ENCODE peak calls at places on chromosome 6, in four cellular contexts. Z is neural crest cell, K is OCI-LY7, H is endothelial cell. W is an unnamed sample.

GRCh38 chr6:46254331-46254730 is 83.6 kb upstream of the ENPP5 start:
- DNase-seq in K (no peak), Z (no peak), H (no peak), W (no peak)

GRCh38 chr6:56624728-56625069 is 18.0 kb downstream of the DST start:
- DNase-seq in H (no peak), K (no peak), Z (no peak), W (no peak)

GRCh38 chr6:110534731-110535164 is 58.3 kb upstream of the SLC22A16 start:
- DNase-seq in Z (no peak), K (no peak), H (no peak), W (no peak)

GRCh38 chr6:42336431-42336830 is 115.3 kb downstream of the TRERF1 start:
- DNase-seq in K (no peak), Z (no peak), H (no peak), W (no peak)

GRCh38 chr6:22219916-22220315 is 76.9 kb downstream of the PRL start:
- DNase-seq in K (no peak), H (no peak), Z (no peak), W (no peak)

GRCh38 chr6:169864148-169865030 is 113.0 kb downstream of the ERMARD start:
- DNase-seq in H (no peak), K (peak; percentile 87), Z (no peak), W (no peak)

GRCh38 chr6:11769816-11770545 is 8.6 kb downstream of the ADTRP start:
- DNase-seq in H (no peak), K (no peak), Z (no peak), W (no peak)

GRCh38 chr6:2505624-2506023 is 245.1 kb downstream of the MYLK4 start:
- DNase-seq in H (peak; percentile 39), Z (peak; percentile 9), K (peak; percentile 9), W (no peak)

GRCh38 chr6:81304486-81304885 is 448.0 kb downstream of the TENT5A start:
- DNase-seq in K (no peak), Z (no peak), H (no peak), W (no peak)

GRCh38 chr6:163347021-163347446 is 67.5 kb upstream of the QKI start:
- DNase-seq in H (no peak), K (no peak), Z (no peak), W (no peak)

GRCh38 chr6:56766139-56766805 is 123.6 kb upstream of the DST start:
- DNase-seq in K (no peak), H (no peak), Z (no peak), W (no peak)

GRCh38 chr6:148779142-148779562 is 32.3 kb downstream of the UST start:
- DNase-seq in H (no peak), K (no peak), Z (no peak), W (no peak)

GRCh38 chr6:105243487-105243886 is 63.7 kb upstream of the POPDC3 start:
- DNase-seq in H (no peak), Z (no peak), K (no peak), W (no peak)

GRCh38 chr6:11381801-11382513 is 149.5 kb upstream of the NEDD9 start:
- DNase-seq in K (peak; percentile 83), Z (no peak), H (no peak), W (peak; percentile 66)

GRCh38 chr6:153425536-153425935 is 294.5 kb upstream of the RGS17 start:
- DNase-seq in H (no peak), Z (no peak), K (no peak), W (no peak)

GRCh38 chr6:150876598-150876997 is 11.1 kb downstream of the MTHFD1L start:
- DNase-seq in K (no peak), Z (no peak), H (no peak), W (no peak)

GRCh38 chr6:112086744-112087135 is 542 bp downstream of the TUBE1 start:
- DNase-seq in Z (no peak), H (no peak), K (peak; percentile 50), W (peak; percentile 53)
- TF ChIP-seq CTCF in Z (peak; percentile 50), H (no peak), K (peak; percentile 70), W (no peak)

DNA sequence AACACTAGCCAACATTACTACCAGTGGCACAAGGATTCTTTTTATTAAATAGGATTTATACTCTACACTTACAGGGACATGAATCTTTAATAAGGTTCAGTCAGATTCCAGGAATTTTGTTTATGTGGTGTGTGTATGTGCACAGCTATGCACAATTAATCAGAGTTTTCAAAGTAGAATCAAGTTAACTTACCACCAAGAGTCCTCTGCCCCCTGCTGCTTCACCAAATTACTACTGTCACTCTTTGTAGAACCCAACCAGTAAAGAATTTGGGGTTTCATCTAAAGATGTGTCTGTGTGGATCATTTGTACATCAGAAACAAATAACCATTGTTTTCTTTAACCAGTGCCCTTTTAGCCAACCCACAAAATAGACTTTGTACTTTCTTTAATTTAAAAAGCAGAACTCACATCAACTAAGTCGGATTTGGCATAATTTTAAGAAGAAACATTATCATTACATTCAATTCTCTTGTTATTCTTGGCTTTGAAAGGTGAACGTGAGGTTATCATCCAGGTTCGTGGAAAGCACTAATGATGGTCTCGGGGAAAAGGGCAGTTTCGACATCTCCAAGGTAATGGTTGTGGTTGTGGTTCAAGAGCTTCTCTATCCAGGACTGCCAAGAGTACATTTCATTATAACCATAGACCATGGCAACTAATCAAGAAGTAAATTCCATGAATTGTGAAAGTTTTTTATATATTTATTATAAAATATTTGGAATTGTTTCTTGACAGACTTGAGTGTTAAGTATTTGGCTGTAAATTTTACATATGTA is 514.3 kb upstream of the ID4 start:
- DNase-seq in H (no peak), K (no peak), Z (no peak), W (no peak)
- TF ChIP-seq CTCF in H (no peak), K (no peak), Z (peak; percentile 24), W (no peak)

GRCh38 chr6:97081010-97081573 is 156.6 kb downstream of the KLHL32 start:
- DNase-seq in K (no peak), H (no peak), Z (no peak), W (no peak)

GRCh38 chr6:97078791-97079190 is 154.3 kb downstream of the KLHL32 start:
- DNase-seq in H (no peak), K (no peak), Z (no peak), W (no peak)

GRCh38 chr6:97074785-97075184 is 150.3 kb downstream of the KLHL32 start:
- DNase-seq in K (no peak), Z (no peak), H (no peak), W (no peak)

GRCh38 chr6:97077380-97077779 is 152.9 kb downstream of the KLHL32 start:
- DNase-seq in K (no peak), H (no peak), Z (no peak), W (no peak)
- TF ChIP-seq CTCF in K (no peak), H (no peak), Z (peak; percentile 27), W (no peak)

GRCh38 chr6:162245831-162246230 is 481.7 kb downstream of the PRKN start:
- DNase-seq in H (no peak), Z (no peak), K (no peak), W (no peak)

GRCh38 chr6:162249907-162250642 is 477.5 kb downstream of the PRKN start:
- DNase-seq in Z (no peak), H (no peak), K (no peak), W (no peak)

DNA sequence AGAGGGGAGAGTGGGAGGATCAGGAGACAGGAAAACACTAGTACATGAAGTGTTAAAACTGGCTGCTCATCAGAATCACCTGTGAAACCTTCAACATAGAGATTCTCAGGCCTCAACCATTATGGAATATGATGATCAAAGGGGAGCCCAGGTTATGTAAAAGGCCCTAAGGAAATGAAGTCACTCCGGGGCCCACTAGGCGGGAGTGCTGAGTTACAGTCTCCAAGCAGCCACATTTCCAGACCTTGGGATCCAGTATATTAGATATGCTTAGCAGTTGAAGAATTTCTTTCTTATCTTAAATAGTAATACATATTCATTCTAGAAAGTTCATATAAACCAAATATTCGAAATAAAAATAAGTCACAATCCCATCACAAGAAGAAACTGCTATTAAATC is 476.3 kb downstream of the PRKN start:
- DNase-seq in H (peak; percentile 22), Z (no peak), K (no peak), W (no peak)
- TF ChIP-seq CTCF in H (peak; percentile 8), Z (peak; percentile 36), K (no peak), W (no peak)

GRCh38 chr6:55528624-55529023 is 50.4 kb downstream of the HMGCLL1 start:
- DNase-seq in Z (no peak), K (peak; percentile 39), H (peak; percentile 14), W (peak; percentile 5)
- TF ChIP-seq CTCF in Z (peak; percentile 52), K (peak; percentile 71), H (peak; percentile 33), W (no peak)

GRCh38 chr6:36075656-36076055 is 48.0 kb downstream of the MAPK14 start:
- DNase-seq in K (peak; percentile 43), H (no peak), Z (no peak), W (no peak)
- TF ChIP-seq CTCF in K (peak; percentile 74), H (no peak), Z (peak; percentile 47), W (no peak)

GRCh38 chr6:28809947-28810654 is 113.7 kb downstream of the TRIM27 start:
- DNase-seq in K (no peak), H (no peak), Z (no peak), W (no peak)
- TF ChIP-seq CTCF in K (no peak), H (no peak), Z (no peak), W (no peak)

DNA sequence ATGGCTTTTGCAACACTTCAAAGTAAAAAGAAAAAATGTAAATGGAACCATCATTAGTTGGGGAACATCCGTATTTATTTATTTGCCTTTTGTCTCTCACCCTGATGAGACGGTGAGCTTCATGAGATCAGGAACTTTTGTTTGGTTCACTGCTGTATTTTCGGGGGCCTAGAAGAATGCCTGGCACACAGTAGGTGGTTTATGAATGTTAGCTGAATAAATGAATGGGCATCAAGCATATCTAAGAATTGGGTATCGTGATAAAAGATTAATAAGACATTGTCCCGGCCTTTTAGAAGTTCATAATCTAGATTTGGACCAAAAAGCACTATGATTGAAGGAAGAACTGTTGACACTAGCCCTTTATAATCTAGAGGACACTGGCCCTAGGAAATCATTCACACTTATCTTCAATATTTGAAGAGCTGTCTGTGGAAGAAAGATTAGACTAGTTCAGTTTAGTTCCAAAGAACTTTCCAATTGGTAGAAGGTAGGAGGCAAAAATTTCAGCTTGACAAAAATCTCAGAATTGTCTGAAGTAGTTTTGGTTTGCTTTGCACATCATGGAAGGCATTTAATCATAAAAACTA is 70.3 kb upstream of the CD83 start:
- DNase-seq in H (no peak), Z (no peak), K (no peak), W (no peak)
- TF ChIP-seq CTCF in H (no peak), Z (no peak), K (no peak), W (no peak)

GRCh38 chr6:123777554-123777953 is 26.1 kb upstream of the NKAIN2 start:
- DNase-seq in H (no peak), K (no peak), Z (no peak), W (no peak)
- TF ChIP-seq CTCF in H (no peak), K (peak; percentile 38), Z (no peak), W (no peak)

W was measured in GM13976.